ENCODE peak calls at places on chromosomes 6 and 20, in four cellular contexts. W, J, D and X are unnamed samples.

GRCh38 chr6:11093065-11093590 is 506 bp upstream of the SMIM13 start:
- DNase-seq in W (no peak), J (peak), D (no peak), X (peak)

GRCh38 chr20:1263853-1264252 is 2.2 kb upstream of the SNPH start:
- DNase-seq in W (no peak), J (no peak), D (peak), X (peak)

GRCh38 chr6:7821426-7821825 is 89.2 kb downstream of the TXNDC5 start:
- DNase-seq in W (peak), J (no peak), D (no peak), X (peak)

GRCh38 chr6:148616811-148617210 is 130.0 kb upstream of the UST start:
- DNase-seq in W (no peak), J (no peak), D (no peak), X (peak)

GRCh38 chr6:44569931-44570385 is 182.5 kb downstream of the CDC5L start:
- DNase-seq in W (no peak), J (no peak), D (no peak), X (peak)

GRCh38 chr6:168206186-168206585 is 113.4 kb downstream of the DACT2 start:
- DNase-seq in W (no peak), J (no peak), D (no peak), X (peak)

GRCh38 chr6:37106982-37107453 is 62.9 kb upstream of the PIM1 start:
- DNase-seq in W (no peak), J (no peak), D (no peak), X (no peak)

GRCh38 chr20:43322851-43323250 is 133.1 kb upstream of the PTPRT start:
- DNase-seq in W (no peak), J (no peak), D (no peak), X (peak)

GRCh38 chr6:22306741-22307466 is 10.1 kb upstream of the PRL start:
- DNase-seq in W (no peak), J (no peak), D (no peak), X (no peak)

GRCh38 chr6:56831334-56831733 is 123.6 kb upstream of the BEND6 start:
- DNase-seq in W (no peak), J (peak), D (no peak), X (no peak)

GRCh38 chr6:4108561-4109093 is 26.7 kb downstream of the ECI2 start:
- DNase-seq in W (no peak), J (no peak), D (no peak), X (no peak)

GRCh38 chr20:43545837-43546578 is 12.8 kb upstream of the SGK2 start:
- DNase-seq in W (no peak), J (no peak), D (no peak), X (no peak)

GRCh38 chr20:32190608-32191415 is 16.7 kb downstream of the PLAGL2 start:
- DNase-seq in W (no peak), J (no peak), D (peak), X (no peak)

GRCh38 chr6:123962508-123962907 is 158.8 kb downstream of the NKAIN2 start:
- DNase-seq in W (no peak), J (peak), D (no peak), X (no peak)

GRCh38 chr20:9363673-9364072 is 150.7 kb upstream of the LAMP5 start:
- DNase-seq in W (no peak), J (no peak), D (no peak), X (no peak)

GRCh38 chr6:112183271-112183671 is 71.1 kb downstream of the LAMA4 start:
- DNase-seq in W (no peak), J (no peak), D (no peak), X (peak)

GRCh38 chr6:112690497-112691202 is 343.5 kb downstream of the RFPL4B start:
- DNase-seq in W (no peak), J (no peak), D (no peak), X (peak)

GRCh38 chr6:25717856-25718740 is 36.4 kb upstream of the SLC17A4 start:
- DNase-seq in W (peak), J (peak), D (peak), X (peak)

GRCh38 chr20:64081620-64081964 is 1.7 kb downstream of the OPRL1 start:
- DNase-seq in W (no peak), J (no peak), D (no peak), X (no peak)

GRCh38 chr6:37314803-37315515 is 38.8 kb upstream of the RNF8 start:
- DNase-seq in W (peak), J (peak), D (peak), X (peak)

GRCh38 chr6:106413016-106413415 is 52.5 kb downstream of the CRYBG1 start:
- DNase-seq in W (no peak), J (no peak), D (no peak), X (no peak)
- TF ChIP-seq CTCF in W (no peak), J (no peak), D (no peak), X (no peak)

DNA sequence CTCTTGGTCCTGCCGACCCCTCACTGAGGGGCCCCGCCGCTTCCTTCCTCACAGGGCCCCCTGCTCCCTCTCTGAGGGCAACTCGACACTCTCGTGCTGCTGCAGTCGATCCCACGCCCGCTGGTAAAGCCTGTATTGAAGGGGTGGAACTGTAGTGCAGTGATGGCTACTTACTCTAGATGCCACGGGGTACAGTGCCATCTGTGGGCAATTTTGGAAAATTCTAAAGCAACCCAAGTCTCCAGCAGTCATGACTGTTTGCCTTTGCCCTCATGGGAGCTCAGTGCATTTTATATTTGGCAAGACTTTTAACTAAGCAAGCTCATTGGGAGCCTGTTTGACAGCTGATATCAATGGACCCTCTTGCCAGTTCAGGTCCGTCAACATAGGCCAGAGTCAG is 6.5 kb upstream of the C6orf136 start:
- DNase-seq in W (no peak), J (no peak), D (no peak), X (no peak)
- TF ChIP-seq CTCF in W (no peak), J (no peak), D (no peak), X (no peak)

GRCh38 chr6:106512048-106512957 is 117.0 kb downstream of the RTN4IP1 start:
- DNase-seq in W (no peak), J (peak), D (peak), X (peak)
- TF ChIP-seq CTCF in W (peak), J (peak), D (no peak), X (peak)

GRCh38 chr20:46622125-46622524 is 29.1 kb downstream of the SLC13A3 start:
- DNase-seq in W (no peak), J (no peak), D (peak), X (no peak)
- TF ChIP-seq CTCF in W (no peak), J (no peak), D (no peak), X (no peak)

GRCh38 chr20:7090001-7090400 is 322.5 kb downstream of the BMP2 start:
- DNase-seq in W (no peak), J (no peak), D (no peak), X (peak)

GRCh38 chr20:7091655-7092054 is 324.2 kb downstream of the BMP2 start:
- DNase-seq in W (no peak), J (no peak), D (no peak), X (no peak)

GRCh38 chr20:7090753-7091310 is 323.3 kb downstream of the BMP2 start:
- DNase-seq in W (no peak), J (no peak), D (peak), X (no peak)

DNA sequence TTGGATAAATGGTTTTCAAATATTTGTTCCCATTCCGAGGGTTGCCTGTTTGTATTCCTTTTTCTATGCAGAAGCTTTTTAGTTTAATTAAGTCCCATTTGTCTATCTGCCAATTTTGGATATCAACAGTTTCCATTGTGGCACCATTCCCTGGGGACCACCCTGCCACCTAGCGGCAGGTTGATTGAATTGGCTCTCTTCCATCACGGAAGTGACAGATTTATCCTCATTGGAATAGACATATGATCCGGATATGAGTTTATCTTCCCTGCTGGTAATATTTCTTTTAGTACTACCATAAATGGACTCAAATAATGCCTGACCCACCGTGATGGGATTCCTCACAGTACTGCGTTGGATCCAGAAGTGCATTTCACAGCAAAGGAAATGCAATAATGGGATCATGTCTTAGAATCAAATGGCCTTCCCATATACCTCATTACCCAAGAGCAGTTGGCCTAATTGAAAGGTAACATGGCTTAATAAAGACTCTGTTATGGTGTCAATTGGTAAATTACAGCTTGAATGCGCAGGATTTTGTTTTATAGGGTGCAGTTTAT is 327.0 kb downstream of the BMP2 start:
- DNase-seq in W (peak), J (peak), D (peak), X (peak)
- TF ChIP-seq CTCF in W (peak), J (peak), D (peak), X (peak)

GRCh38 chr6:140893432-140893831 is 1239.3 kb upstream of the GJE1 start:
- DNase-seq in W (no peak), J (no peak), D (peak), X (no peak)
- TF ChIP-seq CTCF in W (no peak), J (no peak), D (peak), X (no peak)

DNA sequence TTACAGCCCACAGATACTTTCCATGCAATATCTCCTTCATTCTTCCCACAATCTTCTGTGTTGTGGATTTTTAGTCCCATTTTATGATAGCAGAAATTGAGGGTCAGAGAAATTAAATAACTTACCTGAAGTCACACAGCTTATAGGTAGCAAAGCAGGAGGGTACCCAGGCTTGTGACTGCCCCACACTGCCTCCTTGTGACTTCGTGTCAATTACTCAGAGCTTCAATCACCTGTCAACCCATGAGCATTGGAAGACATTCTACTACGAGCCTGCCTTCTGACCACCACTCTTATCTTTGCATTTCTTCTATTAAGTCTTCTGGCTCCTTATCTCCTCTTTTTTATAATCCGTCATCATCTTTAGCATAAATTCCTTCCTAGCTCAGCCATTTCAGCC is 71.6 kb upstream of the NRSN1 start:
- DNase-seq in W (no peak), J (no peak), D (peak), X (no peak)
- TF ChIP-seq CTCF in W (no peak), J (no peak), D (peak), X (no peak)

GRCh38 chr20:16241911-16242310 is 331.3 kb downstream of the KIF16B start:
- DNase-seq in W (peak), J (peak), D (no peak), X (no peak)
- TF ChIP-seq CTCF in W (peak), J (no peak), D (no peak), X (no peak)

GRCh38 chr6:35318845-35319220 is 21.2 kb downstream of the DEF6 start:
- DNase-seq in W (no peak), J (no peak), D (no peak), X (no peak)

GRCh38 chr6:35319346-35320030 is 21.9 kb downstream of the DEF6 start:
- DNase-seq in W (no peak), J (no peak), D (no peak), X (no peak)

GRCh38 chr6:35320031-35320410 is 22.3 kb upstream of the PPARD start:
- DNase-seq in W (no peak), J (no peak), D (no peak), X (no peak)

GRCh38 chr6:35317483-35318199 is 20.0 kb downstream of the DEF6 start:
- DNase-seq in W (no peak), J (no peak), D (peak), X (no peak)

DNA sequence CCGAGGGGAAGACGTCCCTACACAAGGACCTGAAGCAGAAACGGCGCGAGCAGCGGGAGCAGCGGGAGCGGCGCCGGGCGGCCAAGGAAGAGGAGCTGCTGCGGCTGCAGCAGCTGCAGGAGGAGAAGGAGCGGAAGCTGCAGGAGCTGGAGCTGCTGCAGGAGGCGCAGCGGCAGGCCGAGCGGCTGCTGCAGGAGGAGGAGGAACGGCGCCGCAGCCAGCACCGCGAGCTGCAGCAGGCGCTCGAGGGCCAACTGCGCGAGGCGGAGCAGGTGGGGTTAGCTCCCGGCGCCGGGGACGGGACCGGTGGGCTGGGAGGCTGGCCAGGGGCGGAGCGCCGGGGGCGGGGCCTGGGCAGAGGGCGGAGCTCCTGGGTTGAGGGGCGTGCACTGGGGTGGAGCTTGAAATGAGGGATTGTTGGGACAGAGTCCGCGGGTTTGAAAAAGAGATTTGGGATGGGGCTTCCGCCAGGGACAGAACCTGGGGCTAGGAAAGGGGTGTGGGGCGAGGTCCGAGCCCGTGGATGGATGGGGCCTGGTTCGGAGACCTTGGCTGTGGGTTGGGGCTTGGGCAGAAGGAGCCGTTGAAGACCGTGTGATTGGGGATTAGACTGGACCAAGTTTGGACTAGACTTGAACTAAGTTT is 20.7 kb downstream of the DEF6 start:
- DNase-seq in W (peak), J (peak), D (peak), X (peak)
- TF ChIP-seq CTCF in W (no peak), J (no peak), D (no peak), X (peak)

DNA sequence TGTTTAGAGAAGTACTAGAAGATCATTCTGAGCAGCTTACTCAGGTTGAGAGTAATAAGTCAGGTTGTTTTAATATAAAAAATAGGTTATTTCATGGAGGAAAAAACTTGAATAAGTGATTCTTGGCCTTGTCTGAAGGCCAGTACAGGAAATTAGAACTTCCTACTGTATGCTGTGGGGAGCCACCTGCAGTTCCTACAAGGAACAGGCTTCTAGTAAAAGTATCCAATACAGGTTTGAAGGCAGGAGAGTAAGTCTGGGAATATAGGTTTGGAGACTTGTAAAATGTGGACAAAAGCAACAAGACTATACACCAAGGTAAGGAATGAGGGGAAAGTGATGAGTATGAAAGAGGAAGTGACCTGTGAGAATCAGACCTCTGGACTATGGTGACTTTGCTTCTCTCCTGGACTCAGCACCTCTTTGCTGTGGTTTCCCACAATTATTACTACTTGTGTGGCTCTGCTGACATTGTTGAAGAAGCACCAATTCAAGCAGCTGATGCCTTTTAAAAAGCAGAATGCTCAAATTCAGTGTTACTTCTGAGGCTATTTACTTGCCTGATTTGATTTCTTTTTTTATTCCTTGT is 278.6 kb downstream of the TBC1D7 start:
- DNase-seq in W (no peak), J (peak), D (no peak), X (no peak)
- TF ChIP-seq CTCF in W (no peak), J (no peak), D (peak), X (no peak)